ENCODE peak calls at places on chromosomes 16 and 17, in five cellular contexts. J is mucosa of gallbladder; W is activated CD4-positive, alpha-beta T cell treated with anti-CD3 and anti-CD28 coated beads, Interleukin-2, amount 50 U/mL, for 1 hour; L is HuH-7.5; Y is A549. O is an unnamed sample.

GRCh38 chr17:44095647-44096496 is 25.3 kb downstream of the G6PC3 start:
- DNase-seq in J (peak; percentile 54), W (no peak), L (peak; percentile 57), Y (peak; percentile 88), O (no peak)

GRCh38 chr17:67246648-67247415 is 1.8 kb upstream of the HELZ start:
- DNase-seq in J (peak; percentile 79), W (peak; percentile 27), L (peak; percentile 56), Y (peak; percentile 71), O (peak; percentile 64)

GRCh38 chr16:85460983-85461813 is 151.9 kb upstream of the GSE1 start:
- DNase-seq in J (no peak), W (no peak), L (peak; percentile 75), Y (peak; percentile 52), O (no peak)

GRCh38 chr17:75847595-75848522 is 3.7 kb upstream of the UNC13D start:
- DNase-seq in J (no peak), W (no peak), L (no peak), Y (no peak), O (no peak)

GRCh38 chr17:12316021-12316420 is 295.3 kb downstream of the MAP2K4 start:
- DNase-seq in J (no peak), W (no peak), L (no peak), Y (no peak), O (no peak)

GRCh38 chr16:26554030-26554429 is 512.7 kb upstream of the C16orf82 start:
- DNase-seq in J (no peak), W (no peak), L (no peak), Y (no peak), O (no peak)

GRCh38 chr16:24534634-24535033 is 4.7 kb upstream of the RBBP6 start:
- DNase-seq in J (no peak), W (no peak), L (no peak), Y (peak; percentile 51), O (no peak)

GRCh38 chr16:70804153-70804728 is 3.3 kb upstream of the VAC14 start:
- DNase-seq in J (no peak), W (no peak), L (no peak), Y (no peak), O (no peak)

GRCh38 chr16:4021070-4021779 is 95.0 kb downstream of the ADCY9 start:
- DNase-seq in J (peak; percentile 84), W (no peak), L (no peak), Y (no peak), O (peak; percentile 92)

GRCh38 chr16:63787014-63787413 is 1334.8 kb downstream of the CDH11 start:
- DNase-seq in J (no peak), W (no peak), L (no peak), Y (no peak), O (no peak)

GRCh38 chr17:35944151-35944550 is 638 bp upstream of the LYZL6 start:
- DNase-seq in J (no peak), W (no peak), L (no peak), Y (no peak), O (no peak)

GRCh38 chr17:74898376-74898946 is 5.0 kb upstream of the FADS6 start:
- DNase-seq in J (no peak), W (no peak), L (no peak), Y (no peak), O (no peak)

GRCh38 chr16:48247311-48247710 is at the start of gene ABCC11:
- DNase-seq in J (no peak), W (no peak), L (no peak), Y (no peak), O (no peak)

GRCh38 chr16:86227801-86228200 is 282.5 kb upstream of the FOXF1 start:
- DNase-seq in J (no peak), W (no peak), L (no peak), Y (no peak), O (no peak)

GRCh38 chr16:56164636-56165035 is 26.7 kb upstream of the GNAO1 start:
- DNase-seq in J (no peak), W (no peak), L (no peak), Y (no peak), O (no peak)

GRCh38 chr17:65823713-65824112 is 262.3 kb upstream of the AXIN2 start:
- DNase-seq in J (no peak), W (no peak), L (no peak), Y (no peak), O (no peak)

GRCh38 chr17:29143894-29144293 is 36.3 kb downstream of the MYO18A start:
- DNase-seq in J (no peak), W (no peak), L (peak; percentile 70), Y (peak; percentile 74), O (peak; percentile 73)

GRCh38 chr17:48647103-48647963 is 21.2 kb upstream of the HOXB9 start:
- DNase-seq in J (no peak), W (no peak), L (no peak), Y (peak; percentile 71), O (no peak)

GRCh38 chr17:41402161-41402560 is 4.8 kb upstream of the KRT31 start:
- DNase-seq in J (no peak), W (no peak), L (no peak), Y (no peak), O (no peak)

GRCh38 chr17:54967621-54968258 is 714 bp downstream of the COX11 start:
- DNase-seq in J (no peak), W (no peak), L (no peak), Y (peak; percentile 64), O (no peak)

GRCh38 chr17:35022536-35023063 is 40.9 kb downstream of the RFFL start:
- DNase-seq in J (peak; percentile 78), W (peak; percentile 67), L (no peak), Y (peak; percentile 74), O (peak; percentile 68)

GRCh38 chr17:82661717-82662683 is 13.8 kb upstream of the WDR45B start:
- DNase-seq in J (no peak), W (no peak), L (no peak), Y (no peak), O (no peak)

GRCh38 chr16:15707332-15707731 is 57.3 kb downstream of the NDE1 start:
- DNase-seq in J (no peak), W (no peak), L (no peak), Y (no peak), O (no peak)

GRCh38 chr16:2424061-2425007 is 4.9 kb upstream of the CCNF start:
- DNase-seq in J (no peak), W (no peak), L (no peak), Y (no peak), O (no peak)

GRCh38 chr16:5709889-5710288 is 612.3 kb upstream of the EEF2KMT start:
- DNase-seq in J (peak; percentile 24), W (no peak), L (no peak), Y (no peak), O (no peak)

GRCh38 chr17:68458260-68459029 is 1.1 kb upstream of the WIPI1 start:
- DNase-seq in J (no peak), W (no peak), L (no peak), Y (no peak), O (no peak)

GRCh38 chr16:82509636-82510035 is 117.1 kb upstream of the CDH13 start:
- DNase-seq in J (no peak), W (no peak), L (no peak), Y (no peak), O (no peak)

GRCh38 chr17:48211787-48212186 is 104.2 kb downstream of the SNX11 start:
- DNase-seq in J (no peak), W (no peak), L (no peak), Y (no peak), O (no peak)

GRCh38 chr17:46035112-46035818 is 36.2 kb downstream of the STH start:
- DNase-seq in J (no peak), W (no peak), L (no peak), Y (no peak), O (no peak)

GRCh38 chr17:67517335-67517734 is 140.3 kb downstream of the PITPNC1 start:
- DNase-seq in J (no peak), W (no peak), L (no peak), Y (no peak), O (no peak)

GRCh38 chr17:77610518-77610893 is 348.0 kb upstream of the TNRC6C start:
- DNase-seq in J (no peak), W (peak; percentile 6), L (no peak), Y (no peak), O (no peak)

GRCh38 chr17:40021471-40021961 is 6.3 kb downstream of the CSF3 start:
- DNase-seq in J (no peak), W (no peak), L (peak; percentile 14), Y (peak; percentile 80), O (no peak)

GRCh38 chr17:382644-383533 is 30.3 kb upstream of the RPH3AL start:
- DNase-seq in J (no peak), W (no peak), L (no peak), Y (peak; percentile 40), O (no peak)

GRCh38 chr17:53470626-53471025 is 352.1 kb upstream of the KIF2B start:
- DNase-seq in J (no peak), W (no peak), L (no peak), Y (no peak), O (no peak)